ENCODE peak calls at places on chromosome 3, in seven cellular contexts. T is lung; B is H7; J is fibroblast of the aortic adventitia; X is CD8-positive, alpha-beta T cell; A is AG04450; V is thoracic aorta. N is an unnamed sample.

GRCh38 chr3:196813903-196814302 is 53.8 kb upstream of the SENP5 start:
- DNase-seq in T (no peak), J (peak; percentile 71), A (no peak), X (no peak), B (no peak), V (no peak), N (no peak)

GRCh38 chr3:139416275-139416674 is 26.8 kb upstream of the COPB2 start:
- DNase-seq in J (no peak), V (no peak), A (no peak), T (no peak), B (no peak), X (no peak), N (no peak)

GRCh38 chr3:197371521-197372075 is 73.2 kb upstream of the DLG1 start:
- DNase-seq in A (no peak), V (no peak), T (no peak), X (no peak), J (no peak), B (peak; percentile 2), N (no peak)

GRCh38 chr3:186534113-186534669 is 10.0 kb downstream of the CRYGS start:
- DNase-seq in J (no peak), A (no peak), X (no peak), T (no peak), V (no peak), B (no peak), N (no peak)

GRCh38 chr3:161273589-161274218 is 52.6 kb downstream of the NMD3 start:
- DNase-seq in X (peak; percentile 31), B (no peak), T (no peak), V (no peak), A (no peak), J (peak; percentile 75), N (peak; percentile 38)

GRCh38 chr3:138173769-138174420 is 826 bp downstream of the DBR1 start:
- DNase-seq in X (no peak), T (no peak), V (no peak), B (peak; percentile 17), J (peak; percentile 12), A (no peak), N (no peak)

GRCh38 chr3:98843301-98843959 is 58.1 kb downstream of the DCBLD2 start:
- DNase-seq in J (peak; percentile 40), X (no peak), B (no peak), T (no peak), A (no peak), V (no peak), N (no peak)

GRCh38 chr3:10725846-10726245 is 90.2 kb upstream of the SLC6A11 start:
- DNase-seq in T (no peak), X (no peak), V (no peak), J (no peak), A (no peak), B (no peak), N (no peak)

GRCh38 chr3:22887664-22888291 is 315.3 kb upstream of the UBE2E2 start:
- DNase-seq in X (no peak), A (no peak), B (peak; percentile 1), V (no peak), T (no peak), J (peak; percentile 25), N (peak; percentile 32)

GRCh38 chr3:141057951-141058800 is 7.0 kb downstream of the SPSB4 start:
- DNase-seq in X (no peak), T (no peak), A (no peak), J (no peak), B (no peak), V (no peak), N (no peak)

GRCh38 chr3:173739716-173740115 is 342.2 kb downstream of the NLGN1 start:
- DNase-seq in T (no peak), V (no peak), J (no peak), A (no peak), X (no peak), B (no peak), N (no peak)

GRCh38 chr3:127255516-127255915 is 32.3 kb downstream of the PRR20G start:
- DNase-seq in V (no peak), A (no peak), T (no peak), B (no peak), J (no peak), X (no peak), N (no peak)

GRCh38 chr3:141629950-141630349 is 108.1 kb upstream of the RNF7 start:
- DNase-seq in V (no peak), J (no peak), A (no peak), X (no peak), T (peak; percentile 11), B (no peak), N (no peak)

DNA sequence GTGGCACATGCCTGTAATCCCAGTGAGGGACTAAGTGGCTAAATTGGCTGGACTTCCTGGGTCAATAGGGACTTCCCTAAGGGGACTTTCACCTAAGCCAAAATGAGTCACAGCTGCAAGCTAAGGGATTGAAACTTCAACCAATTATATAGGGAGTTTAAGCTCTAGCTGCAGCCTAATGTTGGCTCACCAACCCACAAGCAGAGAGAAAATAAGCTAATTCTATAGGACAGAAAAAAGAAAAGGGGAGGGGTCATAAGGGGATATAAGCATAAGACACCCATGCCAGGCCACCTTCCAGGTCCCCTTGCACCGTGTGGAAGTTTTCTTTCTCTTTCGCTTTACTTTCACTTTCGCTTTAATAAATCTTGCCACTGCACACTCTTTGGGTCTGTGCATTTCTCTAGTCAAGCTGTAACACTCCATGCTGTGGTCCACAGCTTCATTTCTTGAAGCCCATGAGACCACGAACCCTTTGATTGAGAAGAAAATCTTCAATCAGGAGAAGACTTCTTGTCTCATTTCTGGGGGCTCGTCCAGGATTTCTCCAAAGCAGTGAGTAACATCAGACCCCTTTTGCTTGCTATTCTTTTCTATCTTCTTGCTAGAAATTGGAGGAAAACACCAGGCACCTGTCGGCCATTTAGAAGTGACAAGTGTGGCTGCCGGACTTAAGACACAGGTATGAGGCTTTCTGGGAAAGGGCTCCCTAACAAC is 192.3 kb downstream of the IGSF11 start:
- DNase-seq in T (no peak), V (no peak), J (no peak), B (no peak), X (no peak), A (no peak), N (peak; percentile 42)
- H3K4me3 ChIP-seq in T (no peak overlapping the region), V (no peak overlapping the region), J (peak overlapping the region; percentile 13), B (no peak overlapping the region), X (no peak overlapping the region), A (no peak overlapping the region), N (peak overlapping the region; percentile 26)

DNA sequence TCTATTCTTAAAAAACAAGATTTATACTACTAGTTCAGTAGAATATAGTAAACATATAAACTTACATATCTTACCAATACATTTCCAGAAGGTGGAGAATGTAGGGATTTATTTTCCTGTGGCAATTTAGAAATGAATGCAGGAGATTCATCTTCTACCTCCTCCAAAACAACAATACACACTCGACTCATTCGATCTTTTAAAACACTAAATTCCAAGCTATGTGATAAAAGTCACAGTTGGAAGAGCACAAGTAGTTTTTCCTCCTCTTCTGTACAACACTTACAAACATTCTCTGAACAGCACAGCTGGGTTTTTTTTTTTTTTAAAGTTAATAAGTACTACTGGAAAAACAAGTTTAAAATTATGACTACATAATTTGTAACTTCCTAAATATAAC is 1.4 kb downstream of the ANKRD28 start:
- DNase-seq in X (no peak), J (peak; percentile 24), A (no peak), B (no peak), T (no peak), V (no peak), N (no peak)
- H3K4me3 ChIP-seq in X (no peak overlapping the region), J (peak overlapping the region; percentile 71), A (peak overlapping the region; percentile 71), B (no peak overlapping the region), T (no peak overlapping the region), V (peak overlapping the region; percentile 64), N (peak overlapping the region; percentile 50)

DNA sequence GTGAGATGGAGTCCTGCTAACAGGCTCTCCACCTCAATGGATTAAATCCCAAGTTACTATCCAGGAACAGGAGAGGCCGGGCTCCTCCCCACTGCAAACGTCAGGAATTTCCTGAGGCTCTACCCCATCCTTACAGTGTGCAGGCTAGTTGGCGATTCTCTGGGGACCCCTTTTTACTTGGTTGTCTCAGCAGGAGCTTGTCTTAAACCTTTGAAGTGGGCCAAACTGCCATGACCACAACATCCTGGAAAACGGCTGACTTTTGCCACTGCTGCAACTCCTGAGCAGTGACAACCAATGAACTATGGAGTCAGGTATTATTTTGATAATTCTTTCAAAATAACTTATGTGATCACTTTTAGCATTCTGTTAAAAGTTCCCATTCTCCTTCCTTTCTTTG is 440.9 kb upstream of the CCDC54 start:
- DNase-seq in V (no peak), T (no peak), X (no peak), B (no peak), J (no peak), A (no peak), N (peak; percentile 81)
- H3K4me3 ChIP-seq in V (no peak overlapping the region), T (no peak overlapping the region), X (no peak overlapping the region), B (no peak overlapping the region), J (no peak overlapping the region), A (no peak overlapping the region), N (no peak overlapping the region)

DNA sequence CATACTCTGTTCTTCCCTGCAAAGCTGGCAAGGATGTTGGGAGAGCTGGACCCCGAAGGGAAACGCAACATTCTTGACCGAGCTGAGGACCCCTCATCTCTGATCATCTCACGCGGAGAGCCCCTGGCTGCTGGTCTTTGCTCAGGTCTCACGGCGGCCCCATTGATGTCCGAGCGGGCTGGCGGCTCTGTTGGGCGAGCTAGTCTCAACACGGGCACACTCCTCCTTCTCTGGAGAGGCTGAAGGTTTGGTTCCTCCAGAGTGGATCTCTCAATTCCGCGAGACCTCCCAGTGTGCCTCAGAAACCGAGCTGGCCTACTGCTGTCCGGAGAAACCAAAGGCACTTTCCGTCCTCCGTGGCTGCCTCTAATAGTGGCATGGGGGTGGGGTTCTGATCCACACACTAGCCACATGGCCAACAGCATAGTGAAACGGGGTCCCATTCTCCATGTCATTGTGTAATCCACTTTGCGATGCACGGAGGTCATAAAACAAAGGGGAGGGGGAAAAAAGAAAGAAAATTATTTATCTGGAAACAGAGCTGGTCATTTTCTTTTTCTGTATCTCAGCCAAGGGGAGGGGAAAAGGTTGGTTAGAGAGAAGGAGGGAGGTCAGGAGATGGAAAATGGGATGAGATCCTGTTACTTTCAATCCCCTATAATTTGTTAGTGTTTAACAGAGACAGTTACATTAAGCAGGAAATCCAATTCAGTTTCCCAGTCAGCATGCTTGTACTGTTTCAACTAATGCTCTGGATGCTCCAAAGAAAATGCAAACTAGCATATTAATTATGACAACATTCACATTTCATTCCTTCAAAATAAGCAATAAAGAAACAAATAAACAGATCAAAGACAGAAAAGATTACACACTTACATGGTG is 1.3 kb downstream of the CCDC80 start:
- DNase-seq in A (no peak), X (no peak), V (no peak), T (no peak), B (no peak), J (peak; percentile 89), N (no peak)
- H3K4me3 ChIP-seq in A (peak overlapping the region; percentile 85), X (no peak overlapping the region), V (peak overlapping the region; percentile 73), T (no peak overlapping the region), B (no peak overlapping the region), J (peak overlapping the region; percentile 99), N (no peak overlapping the region)

GRCh38 chr3:42839616-42840015 is 30.4 kb downstream of the ACKR2 start:
- DNase-seq in B (peak; percentile 56), X (peak; percentile 32), T (no peak), A (peak; percentile 42), V (no peak), J (peak; percentile 77), N (peak; percentile 69)
- H3K4me3 ChIP-seq in B (no peak overlapping the region), X (no peak overlapping the region), T (no peak overlapping the region), A (peak overlapping the region; percentile 36), V (peak overlapping the region; percentile 57), J (peak overlapping the region; percentile 49), N (no peak overlapping the region)

GRCh38 chr3:77041156-77041696 is 1.3 kb downstream of the ROBO2 start:
- DNase-seq in J (no peak), V (no peak), B (no peak), T (no peak), A (no peak), X (no peak), N (no peak)
- H3K4me3 ChIP-seq in J (no peak overlapping the region), V (no peak overlapping the region), B (peak overlapping the region; percentile 8), T (no peak overlapping the region), A (peak overlapping the region; percentile 31), X (no peak overlapping the region), N (no peak overlapping the region)

N was measured in Jurkat, Clone E6-1.